ENCODE peak calls at places on chromosomes 16 and 17, in six cellular contexts. N is body of pancreas, U is uterus, E is stomach, X is HCT116, S is IMR-90. P is an unnamed sample.

GRCh38 chr16:56950881-56951771 is 10.6 kb upstream of the CETP start:
- DNase-seq in S (peak; percentile 51), N (peak; percentile 72), E (peak; percentile 70), X (no peak), U (no peak), P (peak; percentile 84)

GRCh38 chr16:2038359-2039285 is 9.0 kb downstream of the NTHL1 start:
- DNase-seq in E (no peak), X (no peak), S (no peak), U (peak; percentile 64), N (no peak), P (no peak)

GRCh38 chr17:2433696-2434095 is 32.8 kb upstream of the MNT start:
- DNase-seq in U (no peak), X (no peak), N (no peak), E (no peak), S (peak; percentile 50), P (no peak)

GRCh38 chr16:2015117-2015946 is 4.3 kb upstream of the NPW start:
- DNase-seq in E (peak; percentile 61), U (no peak), N (no peak), X (peak; percentile 68), S (peak; percentile 47), P (peak; percentile 76)

GRCh38 chr16:87541882-87542234 is 49.0 kb upstream of the ZCCHC14 start:
- DNase-seq in N (no peak), U (no peak), X (no peak), S (no peak), E (no peak), P (no peak)

GRCh38 chr16:84718-85452 is 6.9 kb downstream of the MPG start:
- DNase-seq in X (no peak), N (no peak), U (peak; percentile 47), E (peak; percentile 53), S (peak; percentile 96), P (peak; percentile 81)

GRCh38 chr16:51818342-51818944 is 667.4 kb upstream of the SALL1 start:
- DNase-seq in S (peak; percentile 73), E (peak; percentile 78), N (peak; percentile 76), U (peak; percentile 18), X (no peak), P (no peak)

GRCh38 chr17:31371511-31372097 is 19.9 kb upstream of the RAB11FIP4 start:
- DNase-seq in N (no peak), X (no peak), U (no peak), E (no peak), S (peak; percentile 73), P (no peak)

GRCh38 chr16:50881953-50882352 is 140.1 kb downstream of the CYLD start:
- DNase-seq in X (no peak), E (no peak), N (no peak), U (no peak), S (no peak), P (no peak)

GRCh38 chr17:42050360-42051012 is at the start of gene C17orf113:
- DNase-seq in X (no peak), E (peak; percentile 62), S (no peak), N (peak; percentile 63), U (peak; percentile 50), P (peak; percentile 61)

GRCh38 chr17:14299261-14300093 is 1.4 kb upstream of the HS3ST3B1 start:
- DNase-seq in S (no peak), X (no peak), E (peak; percentile 40), U (peak; percentile 33), N (peak; percentile 21), P (peak; percentile 62)

DNA sequence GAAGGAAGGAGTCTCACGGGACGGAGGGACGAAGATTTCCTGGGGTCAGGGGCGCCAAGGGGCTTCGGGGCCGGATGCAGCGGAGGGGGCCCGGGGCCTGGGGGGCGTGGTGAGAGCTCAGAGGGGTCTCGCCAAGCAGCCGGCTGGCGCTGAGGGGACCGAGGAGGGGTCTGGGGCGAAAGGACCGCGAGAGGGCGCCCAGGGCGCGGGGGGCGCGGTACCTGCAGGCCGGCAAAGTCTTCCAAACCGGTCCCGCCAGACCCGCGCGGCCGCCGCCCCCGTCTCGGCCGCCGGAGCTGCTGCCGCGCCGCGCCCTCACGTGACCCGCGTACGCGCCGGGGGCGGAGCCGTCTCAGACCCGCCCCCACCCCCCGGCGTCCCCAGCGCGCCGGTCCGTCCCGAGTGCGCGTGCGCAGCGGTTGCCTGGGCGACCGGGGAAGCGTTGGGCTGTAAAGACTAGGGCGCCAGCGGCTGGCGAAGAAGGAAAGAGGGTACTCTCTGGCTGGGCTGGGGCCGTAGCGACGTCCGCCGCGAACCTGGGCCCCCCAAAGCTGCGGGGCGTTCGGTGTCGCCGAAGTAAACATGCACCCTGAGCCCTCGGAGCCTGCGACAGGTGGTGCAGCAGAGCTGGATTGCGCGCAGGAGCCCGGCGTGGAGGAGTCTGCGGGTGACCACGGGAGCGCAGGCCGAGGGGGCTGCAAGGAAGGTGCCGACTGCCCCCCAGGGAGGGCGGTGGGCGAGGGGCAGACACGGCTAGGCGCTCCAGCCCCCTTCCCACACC is at the start of the genes DNAAF1 and HSDL1:
- DNase-seq in N (peak; percentile 94), E (peak; percentile 95), S (peak; percentile 73), X (peak; percentile 71), U (peak; percentile 92), P (peak; percentile 96)
- TF ChIP-seq POLR2A in N (no peak), E (no peak), S (no peak), X (peak; percentile 52), U (peak; percentile 76), P (peak; percentile 27)

GRCh38 chr17:65023791-65024190 is 32.7 kb downstream of the GNA13 start:
- DNase-seq in U (no peak), S (no peak), X (no peak), N (no peak), E (no peak), P (no peak)
- H3K4me3 ChIP-seq in U (no peak overlapping the region), S (no peak overlapping the region), X (no peak overlapping the region), N (no peak overlapping the region), E (no peak overlapping the region), P (no peak overlapping the region)

DNA sequence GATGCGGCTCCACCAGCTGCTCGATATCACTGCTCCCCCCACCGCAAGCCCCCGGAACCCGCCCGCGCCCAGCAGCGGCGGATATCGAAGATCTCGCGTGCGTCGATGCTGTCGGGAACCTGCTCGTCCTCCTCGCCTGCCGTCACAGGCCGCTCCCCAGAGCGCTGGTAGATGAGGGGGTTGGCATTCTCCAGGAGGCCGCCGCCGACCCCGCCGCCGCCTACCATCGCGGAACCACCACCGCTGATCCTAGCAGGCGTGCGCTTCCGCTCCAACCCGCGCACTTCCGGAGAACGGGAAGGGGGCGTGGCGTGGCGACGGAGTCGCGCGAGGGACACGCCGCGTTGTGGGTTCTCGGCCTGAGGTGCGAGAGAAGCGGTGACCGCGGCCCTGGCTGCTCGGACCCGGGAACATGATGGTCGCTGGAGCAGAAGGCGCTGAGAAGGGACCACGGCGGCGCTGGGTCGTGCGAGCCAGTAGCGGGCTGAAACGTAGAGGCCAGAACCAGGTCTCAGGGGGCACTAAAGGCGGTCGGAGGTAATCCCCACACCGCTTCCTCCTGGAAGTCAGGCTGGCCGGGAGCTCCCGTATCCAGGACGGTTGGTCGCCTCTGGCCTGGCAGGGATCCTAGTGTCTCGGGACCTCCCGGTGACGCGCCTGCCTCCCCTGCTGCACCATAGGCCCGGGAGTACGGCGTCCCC is at the start of gene CIAO2B:
- DNase-seq in N (peak; percentile 89), S (peak; percentile 84), X (peak; percentile 66), E (peak; percentile 92), U (peak; percentile 90), P (peak; percentile 95)
- TF ChIP-seq POLR2A in N (peak; percentile 55), S (peak; percentile 89), X (peak; percentile 86), E (no peak), U (peak; percentile 86), P (peak; percentile 96)

GRCh38 chr17:58506354-58507080 is 7.9 kb downstream of the MTMR4 start:
- DNase-seq in S (peak; percentile 11), U (no peak), X (no peak), E (no peak), N (peak; percentile 4), P (no peak)

GRCh38 chr17:58513391-58513912 is 986 bp downstream of the MTMR4 start:
- DNase-seq in X (no peak), S (no peak), N (no peak), E (no peak), U (no peak), P (no peak)

GRCh38 chr17:58508341-58509067 is 5.9 kb downstream of the MTMR4 start:
- DNase-seq in X (no peak), E (no peak), U (no peak), S (no peak), N (peak; percentile 7), P (no peak)

GRCh38 chr17:58507123-58507634 is 7.3 kb downstream of the MTMR4 start:
- DNase-seq in X (no peak), U (no peak), E (no peak), N (peak; percentile 9), S (no peak), P (no peak)

GRCh38 chr17:58510075-58510474 is 4.4 kb downstream of the MTMR4 start:
- DNase-seq in X (no peak), N (no peak), U (no peak), S (no peak), E (no peak), P (no peak)
- H3K4me3 ChIP-seq in X (no peak overlapping the region), N (no peak overlapping the region), U (no peak overlapping the region), S (no peak overlapping the region), E (no peak overlapping the region), P (no peak overlapping the region)

GRCh38 chr16:85613609-85614337 is 651 bp downstream of the GSE1 start:
- DNase-seq in X (no peak), U (peak; percentile 58), E (peak; percentile 55), N (peak; percentile 69), S (no peak), P (peak; percentile 68)
- TF ChIP-seq POLR2A in X (no peak), U (no peak), E (no peak), N (peak; percentile 25), S (no peak), P (no peak)